ENCODE peak calls at places on chromosomes 16 and 17, in nine cellular contexts. D is PC-3, E is HFFc6, K is left lung, S is astrocyte, B is B cell, Q is gastrocnemius medialis, O is IMR-90, W is BE2C. U is an unnamed sample.

GRCh38 chr16:51839697-51840462 is 688.8 kb upstream of the SALL1 start:
- DNase-seq in S (peak), E (peak), K (no peak), Q (no peak), O (peak), D (no peak), W (no peak), B (no peak), U (no peak)

GRCh38 chr17:28718317-28718672 is 627 bp upstream of the RAB34 start:
- DNase-seq in K (no peak), W (no peak), B (no peak), Q (no peak), S (no peak), D (no peak), E (no peak), O (no peak), U (no peak)

GRCh38 chr16:1678500-1679098 is 520 bp downstream of the JPT2 start:
- DNase-seq in Q (peak), D (peak), W (peak), B (peak), O (peak), K (no peak), E (peak), S (peak), U (no peak)

GRCh38 chr16:20740007-20740883 is 1.4 kb downstream of the THUMPD1 start:
- DNase-seq in O (no peak), K (no peak), Q (no peak), W (no peak), B (peak), E (peak), S (no peak), D (peak), U (no peak)

GRCh38 chr17:39653662-39654331 is 11.4 kb upstream of the TCAP start:
- DNase-seq in K (no peak), S (no peak), Q (peak), E (peak), D (peak), O (no peak), B (peak), W (peak), U (peak)

GRCh38 chr17:55294042-55294751 is 29.4 kb downstream of the HLF start:
- DNase-seq in W (no peak), K (no peak), S (no peak), O (no peak), D (no peak), E (no peak), Q (no peak), B (peak), U (no peak)

GRCh38 chr17:10135539-10136257 is 62.7 kb downstream of the GAS7 start:
- DNase-seq in Q (peak), W (no peak), E (peak), B (no peak), O (peak), K (peak), D (no peak), S (no peak), U (no peak)

GRCh38 chr17:8056232-8056975 is 17.5 kb downstream of the ALOX15B start:
- DNase-seq in O (peak), Q (peak), D (peak), S (peak), W (no peak), B (peak), E (peak), K (peak), U (peak)

GRCh38 chr17:17153071-17153470 is 53.1 kb downstream of the PLD6 start:
- DNase-seq in E (no peak), W (no peak), D (no peak), O (no peak), S (no peak), K (peak), B (no peak), Q (no peak), U (no peak)

GRCh38 chr16:70444249-70445063 is 5.6 kb upstream of the ST3GAL2 start:
- DNase-seq in K (no peak), D (no peak), W (no peak), B (no peak), Q (no peak), E (no peak), O (no peak), S (no peak), U (no peak)

GRCh38 chr16:75244844-75245758 is 6.3 kb downstream of the BCAR1 start:
- DNase-seq in O (peak), B (no peak), S (peak), K (peak), D (peak), Q (peak), E (peak), W (peak), U (peak)

GRCh38 chr16:54505479-54506247 is 219.1 kb upstream of the IRX3 start:
- DNase-seq in B (no peak), E (no peak), Q (no peak), D (no peak), S (no peak), O (no peak), W (no peak), K (no peak), U (no peak)

GRCh38 chr17:29162909-29163341 is 17.3 kb downstream of the MYO18A start:
- DNase-seq in E (no peak), O (no peak), Q (no peak), W (peak), K (no peak), B (no peak), S (no peak), D (no peak), U (no peak)

GRCh38 chr17:39605492-39606433 is 2.0 kb downstream of the NEUROD2 start:
- DNase-seq in S (no peak), D (no peak), Q (no peak), O (no peak), E (no peak), B (peak), W (no peak), K (no peak), U (no peak)

GRCh38 chr17:45722161-45722560 is 62.0 kb upstream of the CRHR1 start:
- DNase-seq in S (no peak), Q (no peak), B (no peak), O (peak), K (no peak), E (peak), D (peak), W (peak), U (no peak)

GRCh38 chr17:10628756-10629155 is 28.4 kb downstream of the MYH3 start:
- DNase-seq in K (no peak), O (no peak), E (no peak), Q (no peak), B (no peak), D (no peak), W (no peak), S (no peak), U (no peak)

GRCh38 chr17:45332989-45333701 is 16.3 kb upstream of the MAP3K14 start:
- DNase-seq in D (peak), O (no peak), B (peak), K (no peak), Q (peak), S (peak), E (no peak), W (no peak), U (peak)

GRCh38 chr17:79781691-79782575 is 4.0 kb downstream of the CBX2 start:
- DNase-seq in O (no peak), K (no peak), S (no peak), D (no peak), B (no peak), Q (no peak), W (no peak), E (no peak), U (no peak)

GRCh38 chr17:31453896-31454295 is 62.4 kb downstream of the RAB11FIP4 start:
- DNase-seq in S (no peak), W (no peak), Q (no peak), E (no peak), B (no peak), K (no peak), D (no peak), O (no peak), U (no peak)

GRCh38 chr16:19812986-19813385 is 71.7 kb downstream of the GPRC5B start:
- DNase-seq in B (no peak), W (no peak), D (no peak), O (no peak), E (no peak), K (no peak), S (no peak), Q (no peak), U (no peak)

GRCh38 chr16:89201467-89202377 is 1.4 kb upstream of the SLC22A31 start:
- DNase-seq in K (peak), Q (peak), O (peak), D (peak), B (peak), S (no peak), E (no peak), W (peak), U (peak)

GRCh38 chr17:16129844-16130243 is 85.5 kb downstream of the NCOR1 start:
- DNase-seq in W (no peak), O (no peak), D (no peak), K (no peak), Q (no peak), E (no peak), B (no peak), S (no peak), U (no peak)

GRCh38 chr16:82094942-82095540 is 60.0 kb downstream of the HSD17B2 start:
- DNase-seq in S (no peak), W (no peak), Q (no peak), K (no peak), D (no peak), E (no peak), O (no peak), B (no peak), U (no peak)

GRCh38 chr17:55416000-55416399 is 5.6 kb downstream of the MMD start:
- DNase-seq in B (no peak), S (no peak), E (no peak), K (no peak), Q (no peak), O (no peak), W (no peak), D (no peak), U (no peak)

GRCh38 chr16:73145166-73145565 is 97.2 kb upstream of the ZFHX3 start:
- DNase-seq in D (no peak), O (no peak), S (no peak), K (no peak), B (no peak), E (no peak), Q (no peak), W (no peak), U (no peak)

GRCh38 chr17:31691251-31691905 is 167.7 kb downstream of the COPRS start:
- DNase-seq in Q (no peak), K (no peak), E (no peak), S (no peak), O (no peak), B (no peak), W (no peak), D (no peak), U (no peak)

GRCh38 chr17:73349647-73350046 is 37.8 kb upstream of the CDC42EP4 start:
- DNase-seq in Q (no peak), B (no peak), D (no peak), W (no peak), K (peak), O (no peak), E (no peak), S (no peak), U (no peak)

GRCh38 chr16:84303023-84303422 is 8.3 kb downstream of the WFDC1 start:
- DNase-seq in W (no peak), Q (no peak), E (peak), O (peak), S (peak), B (no peak), D (no peak), K (no peak), U (no peak)

GRCh38 chr17:80254396-80255241 is 6.0 kb upstream of the RNF213 start:
- DNase-seq in B (peak), W (no peak), O (peak), D (peak), Q (peak), K (peak), E (peak), S (peak), U (peak)

GRCh38 chr17:33142703-33143299 is 150.3 kb downstream of the ASIC2 start:
- DNase-seq in D (peak), E (no peak), O (peak), Q (no peak), S (peak), K (no peak), B (no peak), W (no peak), U (peak)

GRCh38 chr17:72467841-72468653 is 347.2 kb downstream of the SOX9 start:
- DNase-seq in Q (no peak), S (peak), E (no peak), W (no peak), O (no peak), D (no peak), K (no peak), B (no peak), U (no peak)

GRCh38 chr17:63542218-63542545 is 8.1 kb upstream of the DCAF7 start:
- DNase-seq in S (no peak), B (no peak), W (no peak), Q (peak), O (no peak), K (peak), D (no peak), E (no peak), U (no peak)

DNA sequence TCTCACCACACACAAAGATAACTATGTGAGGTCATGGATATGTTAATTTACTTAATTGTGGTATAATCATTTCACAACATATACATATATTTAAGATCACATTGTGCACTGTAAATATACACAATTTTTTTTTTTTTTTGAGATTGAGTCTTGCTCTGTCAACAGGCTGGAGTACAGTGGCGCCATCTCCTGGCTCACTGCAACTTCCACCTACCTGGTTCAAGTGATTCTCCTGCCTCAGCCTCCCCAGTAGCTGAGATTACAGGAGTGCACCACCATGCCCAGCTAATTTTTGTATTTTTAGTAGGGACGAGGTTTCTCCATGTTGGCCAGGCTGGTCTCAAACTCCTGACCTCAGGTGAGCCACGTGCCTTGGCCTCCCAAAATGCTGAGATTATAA is 11.5 kb upstream of the PRSS54 start:
- DNase-seq in W (peak), Q (no peak), B (peak), D (peak), E (peak), O (peak), S (peak), K (no peak), U (no peak)
- TF ChIP-seq CTCF in W (peak), Q (no peak), B (peak), D (peak), E (peak), O (peak), S (peak), K (peak), U (peak)

GRCh38 chr17:67386965-67387551 is 10.0 kb downstream of the PITPNC1 start:
- DNase-seq in Q (no peak), W (peak), D (peak), B (peak), K (peak), O (peak), S (peak), E (peak), U (peak)
- TF ChIP-seq CTCF in Q (no peak), W (peak), D (peak), B (peak), K (peak), O (peak), S (peak), E (peak), U (peak)

GRCh38 chr16:10031473-10031872 is 150.8 kb downstream of the GRIN2A start:
- DNase-seq in W (no peak), S (no peak), K (no peak), E (no peak), B (no peak), O (no peak), Q (no peak), D (peak), U (no peak)
- TF ChIP-seq CTCF in W (no peak), S (peak), K (peak), E (peak), B (no peak), O (no peak), Q (no peak), D (peak), U (no peak)

GRCh38 chr16:27385398-27385797 is 16.6 kb upstream of the IL21R start:
- DNase-seq in O (no peak), S (no peak), W (no peak), B (no peak), Q (no peak), E (no peak), D (no peak), K (no peak), U (no peak)
- TF ChIP-seq CTCF in O (no peak), S (no peak), W (no peak), B (no peak), Q (no peak), E (no peak), D (no peak), K (no peak), U (no peak)

DNA sequence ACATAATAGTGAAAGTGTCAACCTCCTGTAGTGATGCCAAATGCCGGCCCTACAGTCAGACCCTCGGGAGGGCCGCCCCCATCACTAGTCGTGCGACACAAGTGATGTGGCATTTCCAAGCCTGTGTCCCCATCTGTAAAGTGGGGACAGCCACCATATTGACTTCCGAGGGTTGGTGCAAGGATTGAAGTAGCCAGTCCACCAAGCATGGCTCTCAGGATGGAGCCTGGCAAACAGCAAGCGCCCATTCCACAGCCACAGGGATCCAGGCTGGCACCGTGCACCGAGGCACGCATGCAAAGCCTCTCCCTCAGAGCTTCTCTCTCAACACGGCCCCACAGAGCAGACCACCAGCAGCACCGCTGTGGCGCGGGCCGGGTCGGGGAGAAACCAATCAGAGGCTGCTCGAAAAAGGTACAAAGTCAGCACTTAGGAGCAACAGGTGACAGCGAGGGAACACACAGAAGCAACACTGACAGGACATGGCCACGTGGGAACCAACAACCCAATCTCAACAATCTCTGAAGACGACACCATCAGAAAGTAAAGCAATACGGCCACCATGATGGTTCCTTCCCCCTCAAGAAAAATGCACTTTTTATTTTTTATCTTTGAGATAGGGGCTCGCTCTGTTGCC is 20.6 kb downstream of the ZCCHC14 start:
- DNase-seq in K (no peak), O (no peak), D (no peak), W (no peak), E (no peak), S (no peak), Q (no peak), B (no peak), U (no peak)
- TF ChIP-seq CTCF in K (no peak), O (no peak), D (no peak), W (no peak), E (no peak), S (no peak), Q (no peak), B (no peak), U (no peak)

U was measured in GM20000.